ENCODE peak calls at places on chromosomes 12 and 14, in nine cellular contexts. C is amniotic stem cell; J is fibroblast of the aortic adventitia; X is stimulated activated CD4-positive, alpha-beta T cell treated with anti-CD3 and anti-CD28 coated beads, Interleukin-2, amount 100 ng/mL, for 48 hours; M is IMR-90; T is fibroblast of lung; R is Calu3; G is activated B cell treated with CpG ODN at 0.5 μM for 24 hours; D is effector memory CD4-positive, alpha-beta T cell. L is an unnamed sample.

GRCh38 chr14:80584638-80585505 is 356.7 kb downstream of the CEP128 start:
- DNase-seq in C (no peak), J (no peak), X (no peak), M (peak; percentile 82), T (peak; percentile 51), R (no peak), G (no peak), D (no peak), L (no peak)

GRCh38 chr12:29316772-29317171 is 64.2 kb downstream of the ERGIC2 start:
- DNase-seq in C (no peak), J (peak; percentile 84), X (no peak), M (peak; percentile 71), T (no peak), R (no peak), G (no peak), D (no peak), L (no peak)

GRCh38 chr14:104187121-104187889 is 48.9 kb downstream of the KIF26A start:
- DNase-seq in C (no peak), J (no peak), X (no peak), M (no peak), T (no peak), R (peak; percentile 20), G (no peak), D (no peak), L (no peak)

GRCh38 chr12:58765653-58766554 is 154.4 kb downstream of the LRIG3 start:
- DNase-seq in C (no peak), J (peak; percentile 42), X (no peak), M (peak; percentile 59), T (no peak), R (peak; percentile 4), G (no peak), D (no peak), L (no peak)

GRCh38 chr14:52692248-52692962 is 3.0 kb downstream of the ERO1A start:
- DNase-seq in C (no peak), J (peak; percentile 62), X (no peak), M (peak; percentile 75), T (peak; percentile 88), R (no peak), G (no peak), D (no peak), L (no peak)

GRCh38 chr12:28640519-28640918 is 450.3 kb downstream of the CCDC91 start:
- DNase-seq in C (no peak), J (no peak), X (no peak), M (no peak), T (no peak), R (no peak), G (no peak), D (no peak), L (no peak)

GRCh38 chr12:122166422-122167327 is 7.3 kb downstream of the IL31 start:
- DNase-seq in C (no peak), J (no peak), X (peak; percentile 44), M (no peak), T (no peak), R (no peak), G (no peak), D (no peak), L (peak; percentile 10)

GRCh38 chr12:50248883-50249282 is 34.4 kb downstream of the LIMA1 start:
- DNase-seq in C (no peak), J (peak; percentile 40), X (no peak), M (no peak), T (no peak), R (no peak), G (no peak), D (no peak), L (no peak)

GRCh38 chr14:26863736-26864135 is 265.9 kb upstream of the NOVA1 start:
- DNase-seq in C (no peak), J (peak; percentile 48), X (no peak), M (no peak), T (peak; percentile 41), R (no peak), G (no peak), D (no peak), L (no peak)

GRCh38 chr12:70482764-70483163 is 116.7 kb downstream of the KCNMB4 start:
- DNase-seq in C (no peak), J (no peak), X (no peak), M (no peak), T (no peak), R (no peak), G (no peak), D (no peak), L (no peak)

GRCh38 chr12:110270125-110270962 is 10.7 kb upstream of the ATP2A2 start:
- DNase-seq in C (no peak), J (peak; percentile 54), X (no peak), M (peak; percentile 73), T (peak; percentile 62), R (peak; percentile 65), G (no peak), D (no peak), L (no peak)

GRCh38 chr14:94394594-94395305 is 6.3 kb upstream of the SERPINA1 start:
- DNase-seq in C (no peak), J (peak; percentile 82), X (no peak), M (peak; percentile 58), T (peak; percentile 28), R (no peak), G (no peak), D (no peak), L (no peak)

GRCh38 chr12:57504033-57504432 is 16.2 kb downstream of the MARS1 start:
- DNase-seq in C (no peak), J (no peak), X (no peak), M (no peak), T (no peak), R (no peak), G (no peak), D (no peak), L (no peak)

GRCh38 chr12:50265770-50266524 is 17.4 kb downstream of the LIMA1 start:
- DNase-seq in C (no peak), J (no peak), X (no peak), M (no peak), T (no peak), R (no peak), G (no peak), D (no peak), L (no peak)

GRCh38 chr12:101793401-101793800 is 37.4 kb downstream of the GNPTAB start:
- DNase-seq in C (no peak), J (peak; percentile 66), X (no peak), M (peak; percentile 76), T (no peak), R (no peak), G (no peak), D (no peak), L (no peak)

GRCh38 chr14:24806061-24806678 is 172.2 kb upstream of the GZMB start:
- DNase-seq in C (peak; percentile 39), J (peak; percentile 65), X (peak; percentile 34), M (peak; percentile 45), T (peak; percentile 61), R (peak; percentile 88), G (no peak), D (no peak), L (no peak)

L was measured in activated T-helper 9 cell treated with anti-CD3 and anti-CD28 coated beads, Interleukin-2, amount 50 U/mL, for 16 hours.